ENCODE peak calls at places on chromosomes 16 and 17, in five cellular contexts. V is left ventricle myocardium inferior, E is Peyer's patch, A is heart left ventricle, X is gastrocnemius medialis. R is an unnamed sample.

GRCh38 chr17:17129466-17129865 is 76.7 kb downstream of the PLD6 start:
- DNase-seq in E (no peak), V (no peak), A (no peak), X (peak; percentile 57), R (peak; percentile 50)

GRCh38 chr17:78723001-78723796 is 58.9 kb downstream of the CYTH1 start:
- DNase-seq in X (no peak), E (no peak), V (peak; percentile 41), A (peak; percentile 57), R (peak; percentile 68)

GRCh38 chr17:1977583-1978395 is 47.3 kb downstream of the RTN4RL1 start:
- DNase-seq in V (no peak), A (no peak), X (no peak), E (no peak), R (no peak)

GRCh38 chr17:83050651-83051422 is 28.6 kb upstream of the METRNL start:
- DNase-seq in V (no peak), E (peak; percentile 64), X (no peak), A (peak; percentile 39), R (no peak)

GRCh38 chr16:81624718-81625543 is 154.2 kb upstream of the PLCG2 start:
- DNase-seq in E (no peak), X (no peak), A (no peak), V (no peak), R (no peak)

GRCh38 chr16:16120382-16121184 is 102.7 kb downstream of the ABCC6 start:
- DNase-seq in E (no peak), X (no peak), V (peak; percentile 64), A (peak; percentile 74), R (peak; percentile 61)

GRCh38 chr17:82960419-82961271 is 118.8 kb upstream of the METRNL start:
- DNase-seq in E (peak; percentile 14), X (no peak), A (no peak), V (peak; percentile 23), R (no peak)

GRCh38 chr17:45906927-45907622 is 12.7 kb downstream of the MAPT start:
- DNase-seq in X (no peak), E (no peak), V (no peak), A (no peak), R (no peak)

GRCh38 chr17:7587831-7588230 is 2.1 kb downstream of the SOX15 start:
- DNase-seq in X (no peak), A (no peak), V (no peak), E (no peak), R (no peak)

GRCh38 chr16:57900796-57901479 is 70.0 kb downstream of the CNGB1 start:
- DNase-seq in V (no peak), X (no peak), E (no peak), A (no peak), R (no peak)
- H3K27me3 ChIP-seq in V (peaks cover 50% of the 10 kb centered on the region), X (no peaks in the 10 kb centered on the region), E (no peaks in the 10 kb centered on the region), A (peaks cover 19% of the 10 kb centered on the region), R (no peaks in the 10 kb centered on the region)

GRCh38 chr16:86293897-86294296 is 216.4 kb upstream of the FOXF1 start:
- DNase-seq in V (no peak), X (no peak), E (no peak), A (no peak), R (no peak)
- H3K27me3 ChIP-seq in V (peaks cover 100% of the 10 kb centered on the region), X (peaks cover 66% of the 10 kb centered on the region), E (no peaks in the 10 kb centered on the region), A (peaks cover 100% of the 10 kb centered on the region), R (peaks cover 27% of the 10 kb centered on the region)

GRCh38 chr17:33294994-33295393 is 1.9 kb upstream of the ASIC2 start:
- DNase-seq in V (no peak), X (no peak), E (no peak), A (no peak), R (no peak)
- H3K27me3 ChIP-seq in V (peaks cover 96% of the 10 kb centered on the region), X (peaks cover 44% of the 10 kb centered on the region), E (no peaks in the 10 kb centered on the region), A (peaks cover 56% of the 10 kb centered on the region), R (no peaks in the 10 kb centered on the region)

GRCh38 chr17:42783062-42783777 is 2.8 kb downstream of the WNK4 start:
- DNase-seq in X (no peak), E (no peak), A (no peak), V (no peak), R (no peak)

GRCh38 chr17:42782402-42783061 is 2.1 kb downstream of the WNK4 start:
- DNase-seq in V (no peak), X (no peak), A (no peak), E (no peak), R (no peak)

GRCh38 chr17:42784361-42784760 is 4.0 kb downstream of the WNK4 start:
- DNase-seq in X (no peak), E (no peak), V (no peak), A (no peak), R (no peak)

GRCh38 chr17:42784811-42785592 is 4.6 kb downstream of the WNK4 start:
- DNase-seq in E (no peak), X (no peak), V (no peak), A (no peak), R (no peak)

DNA sequence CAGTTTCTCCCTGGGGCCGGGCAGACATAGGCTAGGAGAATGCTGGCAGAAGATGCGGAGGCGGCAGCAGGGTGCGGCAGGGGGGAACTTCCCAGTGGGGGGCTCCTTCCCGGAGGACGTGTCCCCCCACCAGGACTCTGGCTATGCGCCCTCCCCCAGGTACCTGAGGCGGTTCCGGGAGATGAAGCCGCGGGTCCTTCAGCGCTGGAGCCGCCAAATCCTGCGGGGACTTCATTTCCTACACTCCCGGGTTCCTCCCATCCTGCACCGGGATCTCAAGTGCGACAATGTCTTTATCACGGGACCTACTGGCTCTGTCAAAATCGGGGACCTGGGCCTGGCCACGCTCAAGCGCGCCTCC is 3.3 kb downstream of the WNK4 start:
- DNase-seq in E (no peak), V (no peak), A (no peak), X (no peak), R (no peak)
- H3K27me3 ChIP-seq in E (peaks cover 14% of the 10 kb centered on the region), V (peaks cover 93% of the 10 kb centered on the region), A (peaks cover 71% of the 10 kb centered on the region), X (peaks cover 71% of the 10 kb centered on the region), R (no peaks in the 10 kb centered on the region)

DNA sequence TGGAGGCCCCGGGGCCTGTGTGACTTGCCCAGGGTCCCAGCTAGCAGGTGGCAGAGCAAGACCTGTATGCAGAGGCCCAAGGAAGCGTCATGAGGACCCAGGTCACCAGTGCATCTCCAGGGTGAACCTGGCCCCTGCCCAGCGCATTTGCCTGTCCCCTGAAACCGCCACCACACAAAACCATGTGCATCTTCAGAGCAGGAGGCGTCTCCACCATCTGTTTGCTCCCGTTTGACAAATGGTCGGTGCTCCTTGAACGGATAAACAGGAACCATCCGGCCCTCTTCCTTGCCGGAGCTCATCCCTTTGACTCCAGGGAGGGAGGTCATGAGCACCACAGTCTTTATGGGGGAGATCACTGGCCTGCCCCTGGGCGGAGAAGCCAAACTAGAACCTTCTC is 62.5 kb downstream of the JPH3 start:
- DNase-seq in E (no peak), V (no peak), X (no peak), A (no peak), R (no peak)
- H3K27me3 ChIP-seq in E (no peaks in the 10 kb centered on the region), V (peaks cover 91% of the 10 kb centered on the region), X (peaks cover 22% of the 10 kb centered on the region), A (peaks cover 4% of the 10 kb centered on the region), R (peaks cover 16% of the 10 kb centered on the region)

DNA sequence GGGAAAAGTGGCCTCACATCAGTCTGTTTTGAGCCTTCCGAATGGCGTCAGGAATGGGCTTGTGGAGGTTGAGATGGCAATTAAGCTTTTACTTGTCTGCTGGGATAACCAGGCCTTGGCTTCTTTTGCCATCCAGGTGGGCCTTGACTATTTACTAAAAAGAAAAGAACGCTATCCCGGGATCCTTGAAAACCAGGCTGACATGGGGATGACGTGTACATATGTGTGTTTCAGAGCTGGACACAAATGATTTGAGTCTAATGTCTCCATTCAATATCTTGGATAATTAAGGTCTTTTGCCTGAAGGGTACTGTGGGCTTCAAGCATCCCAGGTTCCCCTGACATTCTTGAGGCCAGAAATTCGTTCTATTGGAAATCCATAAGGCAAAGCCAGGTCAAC is 32.6 kb upstream of the HOXB13 start:
- DNase-seq in E (no peak), A (no peak), X (no peak), V (no peak), R (no peak)
- H3K27me3 ChIP-seq in E (no peaks in the 10 kb centered on the region), A (peaks cover 86% of the 10 kb centered on the region), X (peaks cover 57% of the 10 kb centered on the region), V (peaks cover 100% of the 10 kb centered on the region), R (peaks cover 4% of the 10 kb centered on the region)

GRCh38 chr17:76542566-76542971 is 2.7 kb downstream of the PRCD start:
- DNase-seq in A (no peak), V (peak; percentile 9), E (no peak), X (no peak), R (no peak)

GRCh38 chr17:76543482-76544122 is 3.8 kb downstream of the PRCD start:
- DNase-seq in V (peak; percentile 21), A (no peak), E (no peak), X (no peak), R (no peak)

GRCh38 chr17:76542984-76543383 is 3.1 kb downstream of the PRCD start:
- DNase-seq in A (no peak), X (no peak), E (no peak), V (peak; percentile 6), R (no peak)

GRCh38 chr17:76540381-76541300 is 797 bp downstream of the PRCD start:
- DNase-seq in V (peak; percentile 93), E (peak; percentile 54), A (peak; percentile 97), X (peak; percentile 94), R (peak; percentile 93)

GRCh38 chr17:76541739-76542450 is 2.1 kb downstream of the PRCD start:
- DNase-seq in E (no peak), V (peak; percentile 5), X (no peak), A (no peak), R (no peak)
- H3K27me3 ChIP-seq in E (peaks cover 16% of the 10 kb centered on the region), V (peaks cover 16% of the 10 kb centered on the region), X (peaks cover 4% of the 10 kb centered on the region), A (no peaks in the 10 kb centered on the region), R (peaks cover 8% of the 10 kb centered on the region)

DNA sequence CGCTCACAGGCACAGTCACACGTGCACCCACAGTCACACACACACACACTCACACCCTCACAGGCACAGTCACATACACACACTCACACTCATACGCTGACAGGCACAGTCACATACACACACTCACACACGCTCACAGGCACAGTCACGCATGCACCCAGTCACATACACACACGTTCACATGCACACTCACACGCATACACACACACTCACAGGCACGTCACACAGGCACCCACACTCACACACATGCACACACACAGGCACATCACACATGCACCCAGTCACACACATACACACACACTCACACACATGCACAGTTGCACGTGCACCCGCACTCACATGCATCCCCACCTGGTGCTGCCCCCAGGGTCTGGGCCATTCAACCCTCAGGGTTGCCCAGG is 46.1 kb upstream of the CBFA2T3 start:
- DNase-seq in V (peak; percentile 1), X (no peak), E (no peak), A (no peak), R (no peak)
- H3K27me3 ChIP-seq in V (peaks cover 90% of the 10 kb centered on the region), X (peaks cover 44% of the 10 kb centered on the region), E (no peaks in the 10 kb centered on the region), A (peaks cover 44% of the 10 kb centered on the region), R (peaks cover 21% of the 10 kb centered on the region)

GRCh38 chr17:28667870-28668269 is 5.9 kb downstream of the SUPT6H start:
- DNase-seq in A (no peak), E (no peak), V (no peak), X (no peak), R (no peak)
- H3K27me3 ChIP-seq in A (no peaks in the 10 kb centered on the region), E (no peaks in the 10 kb centered on the region), V (no peaks in the 10 kb centered on the region), X (no peaks in the 10 kb centered on the region), R (no peaks in the 10 kb centered on the region)

DNA sequence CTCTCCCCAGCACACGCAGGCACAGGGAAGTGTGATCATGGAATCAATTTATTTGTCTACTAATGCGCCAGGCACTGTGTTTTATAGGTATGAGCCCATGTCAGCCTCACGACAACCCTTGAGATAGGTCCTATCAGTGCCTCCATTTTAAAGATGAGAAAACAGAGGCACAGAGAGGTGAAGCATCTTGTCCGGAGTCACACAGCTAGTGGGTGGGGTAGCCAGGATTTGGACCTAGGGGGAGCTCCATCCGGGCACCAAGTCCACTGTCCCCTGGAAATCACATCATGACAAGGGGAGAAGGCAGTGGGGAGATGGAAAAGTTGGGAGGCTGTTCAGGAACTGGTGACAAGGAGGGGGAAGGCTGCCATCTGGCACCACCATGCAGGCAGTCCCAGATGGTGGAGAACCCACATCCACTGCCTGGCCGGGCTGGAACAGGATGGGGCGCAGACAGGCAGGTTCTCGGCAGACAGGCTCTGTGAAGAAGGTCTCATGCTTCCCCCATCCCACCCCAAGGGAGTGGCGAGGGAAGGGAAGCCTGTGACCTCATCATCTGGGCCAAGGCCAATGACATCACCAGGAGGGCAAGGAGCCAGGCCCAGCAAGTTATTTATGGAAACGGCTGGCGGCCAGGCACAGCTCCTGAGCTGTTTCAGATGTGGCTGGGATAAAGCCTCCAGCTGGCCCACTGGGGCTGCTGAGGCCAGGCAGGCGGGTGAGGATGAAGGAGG is 126.0 kb upstream of the SDK2 start:
- DNase-seq in X (peak; percentile 27), V (peak; percentile 88), E (no peak), A (peak; percentile 90), R (peak; percentile 76)
- H3K27me3 ChIP-seq in X (no peaks in the 10 kb centered on the region), V (no peaks in the 10 kb centered on the region), E (no peaks in the 10 kb centered on the region), A (no peaks in the 10 kb centered on the region), R (no peaks in the 10 kb centered on the region)